ENCODE peak calls at places on chromosomes 2 and 18, in five cellular contexts. X is heart right ventricle, O is Panc1, F is upper lobe of right lung, H is stomach. M is an unnamed sample.

GRCh38 chr2:11446733-11447248 is 19.2 kb downstream of the E2F6 start:
- DNase-seq in X (no peak), O (no peak), F (no peak), H (peak; percentile 48), M (peak; percentile 33)

GRCh38 chr2:227783404-227784138 is 30.1 kb upstream of the CCL20 start:
- DNase-seq in X (no peak), O (no peak), F (no peak), H (no peak), M (no peak)

GRCh38 chr2:235669983-235670962 is 176.4 kb downstream of the AGAP1 start:
- DNase-seq in X (peak; percentile 64), O (no peak), F (peak; percentile 74), H (peak; percentile 58), M (peak; percentile 47)

GRCh38 chr18:58416014-58416703 is 212.7 kb downstream of the ALPK2 start:
- DNase-seq in X (no peak), O (no peak), F (no peak), H (no peak), M (no peak)

GRCh38 chr2:227118353-227118752 is 45.7 kb downstream of the COL4A4 start:
- DNase-seq in X (no peak), O (no peak), F (no peak), H (no peak), M (no peak)

GRCh38 chr18:51654441-51655326 is 457.2 kb upstream of the MEX3C start:
- DNase-seq in X (no peak), O (no peak), F (no peak), H (no peak), M (no peak)

GRCh38 chr18:74617486-74617885 is 19.8 kb downstream of the ZNF407 start:
- DNase-seq in X (no peak), O (no peak), F (no peak), H (no peak), M (no peak)

GRCh38 chr2:102520801-102521200 is 47.8 kb downstream of the SLC9A4 start:
- DNase-seq in X (no peak), O (no peak), F (no peak), H (no peak), M (no peak)

GRCh38 chr2:184026961-184027360 is 571.4 kb upstream of the ZNF804A start:
- DNase-seq in X (no peak), O (no peak), F (no peak), H (no peak), M (no peak)

GRCh38 chr2:181120625-181121024 is 140.2 kb downstream of the UBE2E3 start:
- DNase-seq in X (no peak), O (no peak), F (no peak), H (no peak), M (no peak)

GRCh38 chr2:8800821-8801220 is 36.6 kb downstream of the KIDINS220 start:
- DNase-seq in X (no peak), O (no peak), F (no peak), H (no peak), M (no peak)

GRCh38 chr18:59835656-59836379 is 64.0 kb upstream of the PMAIP1 start:
- DNase-seq in X (no peak), O (no peak), F (no peak), H (no peak), M (no peak)

GRCh38 chr2:111219285-111219684 is 98.6 kb downstream of the BCL2L11 start:
- DNase-seq in X (no peak), O (no peak), F (no peak), H (no peak), M (no peak)

GRCh38 chr2:28296904-28297303 is 95.8 kb upstream of the FOSL2 start:
- DNase-seq in X (no peak), O (no peak), F (no peak), H (no peak), M (no peak)

GRCh38 chr2:54054271-54054670 is 61.1 kb upstream of the ACYP2 start:
- DNase-seq in X (no peak), O (no peak), F (no peak), H (no peak), M (no peak)

GRCh38 chr2:88818381-88818780 is 126.9 kb downstream of the RPIA start:
- DNase-seq in X (no peak), O (no peak), F (no peak), H (no peak), M (no peak)

GRCh38 chr2:54866179-54866578 is 142.7 kb downstream of the EML6 start:
- DNase-seq in X (no peak), O (no peak), F (no peak), H (no peak), M (no peak)

GRCh38 chr18:61635901-61636528 is 256.8 kb downstream of the RNF152 start:
- DNase-seq in X (peak; percentile 32), O (no peak), F (peak; percentile 59), H (peak; percentile 86), M (peak; percentile 11)

GRCh38 chr18:12531747-12532146 is 124.0 kb downstream of the PRELID3A start:
- DNase-seq in X (no peak), O (no peak), F (no peak), H (no peak), M (no peak)

GRCh38 chr2:152098798-152099654 is at the start of gene CACNB4:
- DNase-seq in X (peak; percentile 21), O (no peak), F (peak; percentile 72), H (peak; percentile 29), M (no peak)

GRCh38 chr18:1846640-1847039 is 724.7 kb downstream of the METTL4 start:
- DNase-seq in X (no peak), O (no peak), F (no peak), H (no peak), M (no peak)

GRCh38 chr2:67544286-67544685 is 147.2 kb downstream of the ETAA1 start:
- DNase-seq in X (no peak), O (no peak), F (no peak), H (no peak), M (no peak)

GRCh38 chr2:208101716-208102631 is 22.4 kb downstream of the CRYGD start:
- DNase-seq in X (no peak), O (peak; percentile 43), F (no peak), H (no peak), M (no peak)

GRCh38 chr2:234444888-234445287 is 52.0 kb downstream of the ARL4C start:
- DNase-seq in X (no peak), O (no peak), F (no peak), H (no peak), M (peak; percentile 90)

GRCh38 chr2:25342372-25343186 is 854 bp upstream of the DNMT3A start:
- DNase-seq in X (peak; percentile 87), O (peak; percentile 41), F (peak; percentile 91), H (peak; percentile 82), M (peak; percentile 48)

GRCh38 chr2:173448938-173449471 is 94.3 kb downstream of the CDCA7 start:
- DNase-seq in X (peak; percentile 80), O (peak; percentile 55), F (peak; percentile 79), H (peak; percentile 84), M (peak; percentile 42)

GRCh38 chr2:38540580-38541290 is 62.0 kb downstream of the HNRNPLL start:
- DNase-seq in X (no peak), O (no peak), F (no peak), H (no peak), M (no peak)

GRCh38 chr2:30234180-30234971 is 3.0 kb downstream of the LBH start:
- DNase-seq in X (no peak), O (no peak), F (no peak), H (peak; percentile 35), M (peak; percentile 83)

DNA sequence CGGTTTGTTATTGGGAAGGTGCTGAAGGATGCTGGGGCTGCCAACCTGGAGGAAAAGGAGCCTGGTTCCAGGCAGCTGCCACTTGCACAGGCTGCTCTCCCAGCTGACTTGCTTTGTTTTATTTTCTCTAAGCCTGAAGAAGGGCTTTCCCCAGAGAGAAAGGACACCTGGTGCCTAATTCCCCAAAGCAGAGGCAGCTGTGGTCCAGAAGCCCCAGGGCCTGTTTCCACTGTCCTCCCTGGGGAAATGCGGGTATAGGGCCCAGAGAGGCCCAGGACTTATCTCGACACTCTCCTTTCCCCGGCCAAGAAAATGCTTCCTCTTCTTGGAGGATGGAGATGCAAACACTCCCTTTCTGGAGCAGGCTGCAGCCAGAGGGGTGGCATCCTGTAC is 30.1 kb downstream of the INO80C start:
- DNase-seq in X (no peak), O (no peak), F (no peak), H (no peak), M (no peak)
- H3K27ac ChIP-seq in X (peak overlapping the region; percentile 41), O (peak overlapping the region; percentile 2), F (peak overlapping the region; percentile 51), H (no peak overlapping the region), M (no peak overlapping the region)

GRCh38 chr18:47247036-47247832 is 4.2 kb downstream of the SKOR2 start:
- DNase-seq in X (no peak), O (no peak), F (no peak), H (no peak), M (no peak)
- TF ChIP-seq CTCF in X (peak; percentile 18), O (no peak), F (no peak), H (no peak), M (peak; percentile 2)

GRCh38 chr2:217150236-217150635 is 290.4 kb upstream of the TNP1 start:
- DNase-seq in X (no peak), O (no peak), F (no peak), H (no peak), M (peak; percentile 42)
- H3K27ac ChIP-seq in X (no peak overlapping the region), O (no peak overlapping the region), F (no peak overlapping the region), H (no peak overlapping the region), M (peak overlapping the region; percentile 76)

GRCh38 chr2:3379647-3380534 is at the start of gene TRAPPC12:
- DNase-seq in X (peak; percentile 91), O (peak; percentile 74), F (peak; percentile 97), H (peak; percentile 93), M (peak; percentile 55)
- TF ChIP-seq CTCF in X (peak; percentile 46), O (peak; percentile 71), F (peak; percentile 41), H (peak; percentile 38), M (peak; percentile 54)

GRCh38 chr2:241011296-241011600 is 12.8 kb downstream of the SNED1 start:
- DNase-seq in X (no peak), O (no peak), F (no peak), H (peak; percentile 11), M (no peak)

GRCh38 chr2:241009191-241009590 is 10.8 kb downstream of the SNED1 start:
- DNase-seq in X (no peak), O (no peak), F (no peak), H (no peak), M (no peak)

GRCh38 chr2:241009601-241010530 is 11.4 kb downstream of the SNED1 start:
- DNase-seq in X (no peak), O (no peak), F (peak; percentile 82), H (peak; percentile 45), M (peak; percentile 15)

GRCh38 chr2:241011751-241012510 is 13.5 kb downstream of the SNED1 start:
- DNase-seq in X (no peak), O (no peak), F (no peak), H (peak; percentile 15), M (no peak)

DNA sequence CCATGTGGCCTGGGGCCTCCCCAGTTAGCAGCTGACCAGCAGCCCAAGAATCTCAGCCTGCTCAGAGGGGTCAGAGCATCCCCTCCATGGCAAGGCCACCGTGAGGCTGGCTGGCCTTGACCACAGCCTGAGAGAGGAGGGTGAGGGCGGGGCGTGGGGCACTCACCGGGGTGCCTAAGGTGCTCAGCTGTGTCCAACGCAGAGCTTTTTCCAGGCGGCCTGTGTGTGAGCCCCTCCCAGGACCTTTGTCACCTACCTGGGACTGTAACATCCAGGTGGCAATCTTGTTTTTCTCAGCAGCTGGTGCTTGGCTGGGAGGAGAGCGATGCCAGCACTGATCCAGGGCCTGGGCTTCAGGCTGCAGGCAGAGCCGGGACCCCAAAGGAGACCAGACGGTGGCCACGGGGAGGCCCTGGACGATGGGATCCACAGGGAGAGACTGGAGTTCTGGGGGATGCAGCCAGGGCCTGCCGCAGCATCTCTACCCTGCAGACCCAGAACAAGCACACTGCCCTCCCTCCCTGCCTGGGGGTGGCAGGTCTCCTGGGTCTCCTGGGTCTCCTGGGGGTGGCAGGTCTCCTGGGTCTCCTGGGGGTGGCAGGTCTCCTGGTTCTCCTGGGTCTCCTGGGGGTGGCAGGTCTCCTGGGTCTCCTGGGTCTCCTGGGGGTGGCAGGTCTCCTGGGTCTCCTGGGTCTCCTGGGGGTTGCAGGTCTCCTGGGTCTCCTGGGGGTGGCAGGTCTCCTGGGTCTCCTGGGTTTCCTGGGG is 12.3 kb downstream of the SNED1 start:
- DNase-seq in X (no peak), O (no peak), F (peak; percentile 64), H (no peak), M (no peak)
- H3K27ac ChIP-seq in X (peak overlapping the region; percentile 36), O (peak overlapping the region; percentile 68), F (peak overlapping the region; percentile 78), H (no peak overlapping the region), M (peak overlapping the region; percentile 78)